ENCODE peak calls at places on chromosomes 11 and 22, in ten cellular contexts. P, J, S, B, E, I, K, L, U and O are unnamed samples.
A peak's percentile ranks its signal among the peaks of the same experiment; 100 is the strongest.

GRCh38 chr11:94770563-94771120 is 2.5 kb downstream of the AMOTL1 start:
- DNase-seq in J (no peak), K (no peak), I (no peak), L (no peak), S (no peak), P (no peak), U (no peak), B (no peak), E (no peak), O (no peak)

GRCh38 chr11:131408011-131408640 is 37.7 kb downstream of the NTM start:
- DNase-seq in P (peak; percentile 53), B (peak; percentile 60), K (no peak), U (peak; percentile 24), E (peak; percentile 76), I (no peak), S (peak; percentile 36), J (no peak), L (no peak), O (peak; percentile 49)

GRCh38 chr11:115141221-115141620 is 363.0 kb downstream of the CADM1 start:
- DNase-seq in J (no peak), S (no peak), K (no peak), E (no peak), B (no peak), L (no peak), I (no peak), P (no peak), U (no peak), O (no peak)

GRCh38 chr11:109750964-109751363 is 329.0 kb downstream of the C11orf87 start:
- DNase-seq in E (no peak), J (no peak), L (no peak), S (no peak), P (no peak), U (no peak), I (no peak), K (no peak), B (no peak), O (no peak)

GRCh38 chr22:49243965-49244364 is 583.7 kb downstream of the BRD1 start:
- DNase-seq in U (no peak), J (no peak), E (no peak), S (no peak), I (no peak), L (no peak), B (no peak), K (no peak), P (no peak), O (peak; percentile 8)

GRCh38 chr11:87425391-87425790 is 387.7 kb downstream of the TMEM135 start:
- DNase-seq in B (no peak), I (no peak), U (no peak), S (peak; percentile 32), K (no peak), E (peak; percentile 78), J (no peak), P (no peak), L (no peak), O (no peak)

GRCh38 chr11:105935791-105936190 is 86.2 kb downstream of the MSANTD4 start:
- DNase-seq in U (no peak), J (peak; percentile 25), K (no peak), L (peak; percentile 31), B (peak; percentile 21), E (no peak), P (peak; percentile 50), I (no peak), S (no peak), O (no peak)

GRCh38 chr11:31160504-31161422 is 208.8 kb downstream of the DCDC1 start:
- DNase-seq in L (no peak), J (no peak), P (no peak), S (no peak), E (peak; percentile 16), K (no peak), I (no peak), B (no peak), U (no peak), O (no peak)

DNA sequence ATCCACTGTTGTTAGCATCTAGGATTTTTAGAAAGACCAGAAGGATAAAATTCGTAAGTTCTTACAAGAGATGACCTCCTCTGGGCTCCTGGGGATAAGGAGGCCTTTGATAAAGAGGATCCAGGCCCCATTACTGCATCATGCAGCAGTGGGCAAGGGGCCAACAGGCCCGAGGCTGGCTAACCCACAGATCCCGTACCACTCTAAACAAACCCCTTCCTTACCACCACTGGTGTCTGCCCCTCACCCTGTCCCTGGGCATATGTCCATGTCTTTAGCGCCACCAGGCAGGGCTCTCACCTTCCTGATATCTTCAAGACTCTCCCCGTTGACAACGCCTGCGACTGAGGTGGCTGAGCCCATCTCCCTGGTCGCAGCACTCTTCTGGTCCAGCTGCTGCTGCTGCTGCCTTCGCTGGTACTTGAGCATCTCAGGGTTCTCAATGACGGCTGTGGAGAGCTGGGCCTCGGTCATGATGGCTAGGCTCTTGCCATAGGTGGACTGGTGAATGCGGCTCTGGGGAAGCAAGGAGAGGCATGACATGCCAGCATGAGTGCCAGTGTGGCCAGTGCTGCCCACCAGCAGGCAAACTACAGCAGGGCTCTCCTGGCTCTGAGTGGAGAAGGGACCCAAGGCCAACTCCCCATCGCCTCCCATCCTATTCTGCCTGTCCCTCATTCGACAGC is 46.2 kb downstream of the HIRA start:
- DNase-seq in E (no peak), S (no peak), P (no peak), J (no peak), I (no peak), L (no peak), B (no peak), U (no peak), K (no peak), O (no peak)
- H3K27ac ChIP-seq in E (no peak overlapping the region), S (no peak overlapping the region), P (no peak overlapping the region), J (no peak overlapping the region), I (no peak overlapping the region), L (no peak overlapping the region), B (no peak overlapping the region), U (no peak overlapping the region), K (no peak overlapping the region), O (no peak overlapping the region)

GRCh38 chr22:21055564-21055834 is 9.8 kb downstream of the LRRC74B start:
- DNase-seq in I (no peak), E (no peak), S (no peak), K (no peak), U (no peak), B (no peak), P (no peak), L (no peak), J (no peak), O (no peak)
- H3K27ac ChIP-seq in I (no peak overlapping the region), E (no peak overlapping the region), S (no peak overlapping the region), K (no peak overlapping the region), U (no peak overlapping the region), B (no peak overlapping the region), P (no peak overlapping the region), L (no peak overlapping the region), J (no peak overlapping the region), O (no peak overlapping the region)

GRCh38 chr11:76767659-76768058 is 15.5 kb upstream of the TSKU start:
- DNase-seq in L (no peak), I (no peak), S (no peak), U (no peak), B (no peak), E (no peak), J (no peak), P (no peak), K (no peak), O (no peak)
- H3K27ac ChIP-seq in L (no peak overlapping the region), I (no peak overlapping the region), S (no peak overlapping the region), U (no peak overlapping the region), B (no peak overlapping the region), E (no peak overlapping the region), J (no peak overlapping the region), P (no peak overlapping the region), K (no peak overlapping the region), O (no peak overlapping the region)

DNA sequence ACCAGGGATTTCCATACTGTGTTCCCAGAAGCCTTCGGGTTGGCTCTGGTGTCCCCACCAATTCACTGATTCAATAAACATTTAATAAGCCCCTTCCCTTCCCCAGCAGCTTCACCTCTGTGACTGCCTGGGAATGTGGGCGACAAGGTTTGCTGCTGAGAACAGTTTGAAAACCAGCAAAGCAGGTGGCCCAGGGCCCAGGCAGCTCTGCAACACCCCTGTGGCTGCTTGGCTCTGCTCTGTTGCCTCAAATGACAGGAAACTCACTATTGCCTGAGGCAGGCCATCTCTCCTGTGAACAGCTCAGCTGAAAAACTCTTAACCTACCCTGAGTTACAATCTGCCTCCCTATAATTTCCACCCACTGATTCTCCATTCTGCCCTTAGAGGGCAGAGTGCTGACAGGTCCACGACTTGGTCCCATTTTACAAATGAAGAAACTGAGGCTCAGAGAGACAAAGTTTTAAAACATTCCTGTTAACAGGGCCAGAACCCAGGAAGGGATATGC is 10.5 kb downstream of the ADORA2A start:
- DNase-seq in I (no peak), K (no peak), S (no peak), P (no peak), L (no peak), U (no peak), J (no peak), E (peak; percentile 60), B (no peak), O (no peak)
- H3K27ac ChIP-seq in I (no peak overlapping the region), K (no peak overlapping the region), S (no peak overlapping the region), P (no peak overlapping the region), L (no peak overlapping the region), U (no peak overlapping the region), J (no peak overlapping the region), E (no peak overlapping the region), B (no peak overlapping the region), O (no peak overlapping the region)